ENCODE peak calls at places on chromosomes 5 and 9, in ten cellular contexts. T is tibial nerve, Y is NB4, E is A549, S is esophagus squamous epithelium, W is HCT116, D is H1, O is GM12878, G is suprapubic skin, U is adrenal gland. X is an unnamed sample.

GRCh38 chr5:32197032-32197431 is 22.9 kb upstream of the GOLPH3 start:
- DNase-seq in T (no peak), Y (no peak), E (no peak), S (no peak), W (no peak), D (no peak), O (no peak), G (no peak), U (no peak), X (no peak)

GRCh38 chr5:77882670-77883257 is 106.6 kb upstream of the TBCA start:
- DNase-seq in T (no peak), Y (peak; percentile 63), E (no peak), S (no peak), W (no peak), D (no peak), O (no peak), G (no peak), U (no peak), X (peak; percentile 73)

GRCh38 chr5:112294126-112294525 is 125.0 kb downstream of the EPB41L4A start:
- DNase-seq in T (no peak), Y (no peak), E (no peak), S (no peak), W (no peak), D (no peak), O (no peak), G (no peak), U (no peak), X (no peak)

GRCh38 chr5:178269499-178269898 is 36.9 kb upstream of the PHYKPL start:
- DNase-seq in T (no peak), Y (no peak), E (no peak), S (no peak), W (no peak), D (no peak), O (no peak), G (no peak), U (no peak), X (no peak)

GRCh38 chr5:66882592-66883227 is 286.5 kb downstream of the MAST4 start:
- DNase-seq in T (no peak), Y (no peak), E (peak; percentile 33), S (no peak), W (no peak), D (no peak), O (no peak), G (no peak), U (no peak), X (no peak)

GRCh38 chr5:91225848-91226686 is 157.1 kb downstream of the ARRDC3 start:
- DNase-seq in T (no peak), Y (no peak), E (no peak), S (no peak), W (peak; percentile 59), D (peak; percentile 15), O (peak; percentile 8), G (no peak), U (no peak), X (no peak)

GRCh38 chr9:125147401-125147951 is 4.1 kb upstream of the SCAI start:
- DNase-seq in T (no peak), Y (no peak), E (no peak), S (no peak), W (no peak), D (no peak), O (no peak), G (no peak), U (no peak), X (peak; percentile 30)

GRCh38 chr9:124011460-124012301 is at the start of gene LHX2:
- DNase-seq in T (no peak), Y (peak; percentile 80), E (peak; percentile 81), S (no peak), W (peak; percentile 75), D (peak; percentile 88), O (no peak), G (peak; percentile 60), U (peak; percentile 40), X (peak; percentile 42)

GRCh38 chr5:59058237-59058636 is 475.4 kb downstream of the RAB3C start:
- DNase-seq in T (no peak), Y (no peak), E (no peak), S (no peak), W (no peak), D (no peak), O (no peak), G (no peak), U (no peak), X (no peak)

GRCh38 chr9:117958726-117959125 is 254.5 kb downstream of the TLR4 start:
- DNase-seq in T (no peak), Y (no peak), E (no peak), S (no peak), W (no peak), D (peak; percentile 2), O (no peak), G (no peak), U (no peak), X (no peak)

GRCh38 chr9:35859995-35860348 is 10.2 kb downstream of the OR13J1 start:
- DNase-seq in T (no peak), Y (no peak), E (no peak), S (no peak), W (no peak), D (no peak), O (no peak), G (no peak), U (no peak), X (no peak)

GRCh38 chr9:93646640-93647178 is 70.3 kb downstream of the PHF2 start:
- DNase-seq in T (no peak), Y (no peak), E (no peak), S (no peak), W (no peak), D (no peak), O (no peak), G (no peak), U (no peak), X (no peak)

GRCh38 chr5:4905674-4906528 is 234.2 kb upstream of the ADAMTS16 start:
- DNase-seq in T (peak; percentile 59), Y (no peak), E (no peak), S (no peak), W (no peak), D (peak; percentile 7), O (no peak), G (peak; percentile 82), U (no peak), X (no peak)
- TF ChIP-seq POLR2A in T (no peak), Y (no peak), E (no peak), S (no peak), W (no peak), D (no peak), O (no peak), G (no peak), U (no peak), X (no peak)

DNA sequence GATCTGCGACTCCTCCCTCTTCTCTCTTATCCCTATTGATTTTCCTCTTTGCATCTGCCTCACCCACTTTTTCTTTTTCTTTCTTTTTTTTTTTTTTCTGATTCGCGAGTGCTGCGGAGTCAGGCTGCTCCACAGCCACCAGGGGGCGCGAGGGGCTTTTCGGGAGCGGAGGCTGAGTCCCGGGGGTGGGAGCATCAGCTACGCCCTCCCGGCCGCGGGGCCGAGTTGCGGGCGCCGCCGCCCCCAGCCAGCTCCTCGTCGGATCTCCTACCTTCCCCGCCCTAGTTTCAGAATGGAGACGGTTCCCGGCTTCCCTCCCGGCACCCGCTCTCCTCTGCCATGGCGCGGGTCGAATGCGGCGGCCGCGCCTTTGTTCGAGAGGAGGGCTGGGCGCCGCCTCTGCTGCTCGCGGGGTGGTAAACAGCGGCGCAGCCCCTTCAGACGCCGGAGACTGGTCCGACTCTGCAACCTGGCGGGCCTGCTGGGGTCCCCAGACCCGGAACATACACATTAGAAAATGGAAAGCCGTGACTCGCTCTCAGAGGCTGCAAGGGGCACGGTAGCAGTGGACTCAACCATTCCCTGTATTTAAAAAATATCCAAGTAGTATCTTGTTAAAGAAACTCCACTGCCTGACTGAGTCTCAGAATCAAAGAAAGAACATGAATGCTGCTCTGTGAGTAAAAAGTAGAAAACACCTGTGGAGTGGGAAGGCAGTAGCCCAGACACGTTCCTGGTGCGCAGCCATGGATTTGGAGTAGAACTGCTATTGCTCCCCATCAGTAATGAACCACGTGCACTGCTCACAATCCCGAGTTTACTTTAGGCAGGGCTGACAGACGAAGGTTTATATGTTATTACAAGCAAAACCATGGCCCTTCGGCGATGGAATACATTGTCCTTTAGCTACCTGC is 55.7 kb downstream of the DPYSL3 start:
- DNase-seq in T (peak; percentile 80), Y (peak; percentile 62), E (peak; percentile 76), S (no peak), W (peak; percentile 58), D (peak; percentile 70), O (no peak), G (peak; percentile 93), U (peak; percentile 90), X (peak; percentile 71)
- TF ChIP-seq POLR2A in T (no peak), Y (no peak), E (no peak), S (no peak), W (no peak), D (no peak), O (no peak), G (peak; percentile 22), U (no peak), X (no peak)

DNA sequence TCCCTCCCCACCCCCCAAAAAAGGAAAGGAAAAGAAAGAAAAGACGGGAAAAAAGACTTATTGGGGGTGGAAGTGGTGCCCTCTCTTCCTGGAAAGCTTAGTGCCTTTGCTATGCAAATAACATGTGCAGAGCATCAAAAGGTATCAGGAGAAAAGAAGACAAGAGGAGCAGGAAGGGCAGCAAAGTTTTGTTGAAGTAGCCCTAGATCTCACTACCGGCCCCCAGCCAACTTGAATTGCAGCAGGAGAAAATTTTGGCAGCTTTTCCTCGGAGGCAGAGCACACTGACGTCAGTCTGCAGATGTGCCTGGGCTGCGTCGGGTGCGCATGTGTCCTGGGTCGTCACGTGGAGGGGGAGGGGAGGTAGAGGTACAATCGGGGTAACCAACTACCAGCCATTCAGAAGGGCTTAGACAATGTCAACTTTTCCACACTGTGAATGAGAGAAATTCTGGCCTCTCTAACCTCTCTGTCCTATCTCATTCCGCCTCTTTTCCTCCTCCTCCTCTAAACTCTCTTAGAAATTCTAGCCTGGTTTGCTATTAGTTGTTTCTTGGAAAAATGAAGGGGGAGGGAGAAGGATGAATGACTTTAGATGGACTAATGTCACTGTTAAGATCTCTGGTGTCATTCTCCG is at the start of gene ADAMTS6:
- DNase-seq in T (peak; percentile 95), Y (peak; percentile 70), E (peak; percentile 47), S (peak; percentile 45), W (peak; percentile 43), D (no peak), O (peak; percentile 55), G (peak; percentile 94), U (peak; percentile 96), X (peak; percentile 93)
- TF ChIP-seq POLR2A in T (no peak), Y (no peak), E (no peak), S (no peak), W (no peak), D (peak; percentile 69), O (peak; percentile 59), G (no peak), U (peak; percentile 8), X (peak; percentile 62)

DNA sequence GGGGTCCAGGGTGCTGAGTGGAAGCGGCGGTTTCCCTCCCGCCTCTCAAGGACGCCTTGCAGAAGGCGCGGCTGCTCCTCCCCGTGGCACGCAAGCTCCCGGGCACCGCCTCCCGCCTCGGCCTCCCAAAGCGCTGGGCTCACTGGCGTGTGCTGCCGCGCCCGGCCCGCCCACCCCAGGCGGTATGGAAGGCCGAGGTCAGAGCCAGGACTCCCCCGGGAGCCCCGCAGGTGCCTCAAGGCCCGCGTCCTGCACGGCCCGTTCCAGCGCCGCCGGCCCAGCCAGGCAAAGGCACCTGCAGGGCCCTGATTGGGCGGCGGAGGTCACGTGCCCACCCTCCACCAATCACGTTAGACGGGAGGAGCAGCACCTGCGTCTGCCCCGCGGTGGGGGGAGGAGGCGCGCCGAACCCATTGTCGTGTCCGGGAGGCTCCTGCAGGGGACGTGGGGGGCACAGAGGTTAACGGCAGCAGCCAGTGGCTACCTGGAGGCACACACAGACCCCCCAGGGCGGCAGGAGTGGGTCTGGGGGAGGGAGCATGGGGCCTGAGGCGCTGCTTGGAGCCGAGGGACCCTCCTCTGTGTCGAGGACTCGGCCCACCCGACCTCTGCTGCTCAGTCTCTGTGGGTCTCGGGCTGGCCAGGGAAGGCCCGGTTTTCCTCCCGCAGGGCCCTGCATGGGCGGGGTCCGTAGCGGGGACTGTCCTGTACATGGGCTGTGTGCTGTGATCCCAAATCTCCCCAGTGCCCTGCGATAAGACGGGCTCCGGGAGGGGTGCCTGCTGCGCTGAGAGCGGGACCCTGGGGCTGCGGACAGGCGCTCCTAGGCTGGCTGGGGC is 2.0 kb upstream of the LCN12 start:
- DNase-seq in T (peak; percentile 92), Y (peak; percentile 95), E (peak; percentile 99), S (peak; percentile 59), W (peak; percentile 85), D (peak; percentile 84), O (peak; percentile 73), G (peak; percentile 97), U (peak; percentile 97), X (peak; percentile 92)
- TF ChIP-seq POLR2A in T (peak; percentile 52), Y (peak; percentile 71), E (peak; percentile 76), S (peak; percentile 45), W (peak; percentile 60), D (peak; percentile 29), O (no peak), G (peak; percentile 16), U (peak; percentile 71), X (peak; percentile 55)